ENCODE peak calls at places on chromosome 3, in five cellular contexts. L is psoas muscle, H is HL-60, B is BJ, C is GM23248. K is an unnamed sample.

GRCh38 chr3:40504636-40505430 is 1.0 kb upstream of the ZNF620 start:
- DNase-seq in C (peak; percentile 98), L (peak; percentile 29), H (no peak), B (peak; percentile 95), K (no peak)

GRCh38 chr3:113890256-113890900 is 51.8 kb downstream of the GRAMD1C start:
- DNase-seq in L (no peak), C (no peak), H (no peak), B (no peak), K (no peak)

GRCh38 chr3:187750041-187750512 is 4.8 kb upstream of the BCL6 start:
- DNase-seq in H (no peak), L (peak; percentile 16), B (no peak), C (no peak), K (no peak)

GRCh38 chr3:184632551-184632950 is 71.0 kb downstream of the EPHB3 start:
- DNase-seq in H (no peak), L (no peak), C (no peak), B (no peak), K (no peak)

GRCh38 chr3:66400381-66401156 is 100.3 kb downstream of the LRIG1 start:
- DNase-seq in B (no peak), C (no peak), L (no peak), H (no peak), K (no peak)

GRCh38 chr3:140762751-140763150 is 84.9 kb downstream of the TRIM42 start:
- DNase-seq in L (no peak), B (no peak), H (no peak), C (no peak), K (no peak)

GRCh38 chr3:104596551-104596950 is 770.2 kb upstream of the ALCAM start:
- DNase-seq in C (peak; percentile 39), L (no peak), B (no peak), H (peak; percentile 14), K (peak; percentile 57)

GRCh38 chr3:189361103-189361835 is 189.5 kb downstream of the TPRG1 start:
- DNase-seq in H (no peak), C (no peak), L (no peak), B (no peak), K (no peak)

GRCh38 chr3:172129534-172129867 is 90.1 kb downstream of the FNDC3B start:
- DNase-seq in C (no peak), B (no peak), H (peak; percentile 90), L (no peak), K (no peak)
- H3K4me3 ChIP-seq in C (peak overlapping the region; percentile 24), B (no peak overlapping the region), H (no peak overlapping the region), L (peak overlapping the region; percentile 1), K (no peak overlapping the region)

DNA sequence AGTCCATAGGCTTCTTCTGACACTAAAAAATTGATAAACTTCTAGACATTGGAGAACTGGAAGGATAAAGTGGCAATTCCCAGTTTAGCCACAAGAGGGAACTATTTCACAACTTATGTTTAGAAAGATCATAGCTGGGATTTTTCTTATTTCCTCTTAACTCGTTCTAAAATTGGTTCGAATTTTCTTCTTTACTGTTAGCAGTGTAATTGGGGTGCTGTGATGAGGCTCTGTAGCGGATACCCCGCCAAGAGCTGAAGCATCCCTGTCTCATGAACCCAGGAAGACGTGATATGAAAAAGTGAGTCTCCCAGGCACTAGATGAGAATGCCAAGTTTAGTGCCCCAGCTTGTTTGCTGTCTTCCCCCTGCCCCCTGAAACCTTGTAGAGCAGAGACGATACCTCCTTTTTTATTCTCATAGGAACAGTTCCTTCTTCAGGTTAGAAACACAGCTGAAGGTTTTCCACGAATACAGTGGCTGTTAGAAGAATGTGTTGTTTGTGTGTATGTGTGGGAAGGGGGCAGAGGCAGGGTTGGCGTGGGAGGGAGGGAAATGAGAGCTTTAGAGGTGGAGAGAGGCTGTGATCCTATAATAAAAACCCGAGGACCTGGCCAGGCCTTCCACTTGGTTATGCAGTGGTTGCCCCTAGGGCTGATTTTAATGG is 85.2 kb downstream of the PDCD6IP start:
- DNase-seq in C (peak; percentile 62), B (no peak), L (no peak), H (peak; percentile 17), K (peak; percentile 28)
- H3K4me3 ChIP-seq in C (peak overlapping the region; percentile 28), B (no peak overlapping the region), L (peak overlapping the region; percentile 54), H (no peak overlapping the region), K (no peak overlapping the region)

GRCh38 chr3:5428607-5429516 is 241.4 kb downstream of the EDEM1 start:
- DNase-seq in B (no peak), H (no peak), C (no peak), L (no peak), K (no peak)
- H3K4me3 ChIP-seq in B (no peak overlapping the region), H (no peak overlapping the region), C (no peak overlapping the region), L (no peak overlapping the region), K (no peak overlapping the region)

GRCh38 chr3:194401815-194402461 is 2.9 kb upstream of the GP5 start:
- DNase-seq in H (no peak), C (no peak), L (no peak), B (no peak), K (no peak)

GRCh38 chr3:194404365-194405140 is 5.5 kb upstream of the GP5 start:
- DNase-seq in B (no peak), H (no peak), C (peak; percentile 74), L (no peak), K (peak; percentile 30)

GRCh38 chr3:194407423-194407822 is 8.4 kb upstream of the GP5 start:
- DNase-seq in C (peak; percentile 28), B (no peak), H (no peak), L (no peak), K (no peak)

GRCh38 chr3:194401346-194401745 is 2.3 kb upstream of the GP5 start:
- DNase-seq in H (no peak), C (no peak), B (no peak), L (no peak), K (no peak)

GRCh38 chr3:194405756-194406155 is 6.7 kb upstream of the GP5 start:
- DNase-seq in B (no peak), C (no peak), L (no peak), H (no peak), K (no peak)
- H3K4me3 ChIP-seq in B (no peak overlapping the region), C (no peak overlapping the region), L (no peak overlapping the region), H (no peak overlapping the region), K (no peak overlapping the region)

DNA sequence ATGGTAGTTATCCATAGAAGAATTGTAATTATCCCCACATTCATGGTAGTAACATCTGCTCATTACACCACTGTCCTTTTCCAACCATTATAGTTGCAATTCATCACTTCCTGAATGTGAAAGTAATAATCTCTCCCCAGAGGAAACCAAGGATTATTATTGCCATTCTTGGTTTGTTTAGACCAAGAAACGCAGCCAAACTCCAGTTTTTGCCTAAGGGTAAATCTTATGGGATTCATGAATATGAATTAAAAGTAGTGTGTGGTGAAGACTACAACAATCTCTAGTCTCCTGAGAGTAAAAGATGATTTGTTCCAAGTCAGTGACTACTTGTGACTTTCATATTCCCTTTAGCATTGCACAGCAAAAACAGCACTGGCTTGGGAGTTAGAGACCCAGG is 45.7 kb upstream of the ABI3BP start:
- DNase-seq in B (peak; percentile 36), H (no peak), L (no peak), C (peak; percentile 50), K (no peak)
- H3K4me3 ChIP-seq in B (no peak overlapping the region), H (no peak overlapping the region), L (no peak overlapping the region), C (no peak overlapping the region), K (no peak overlapping the region)

DNA sequence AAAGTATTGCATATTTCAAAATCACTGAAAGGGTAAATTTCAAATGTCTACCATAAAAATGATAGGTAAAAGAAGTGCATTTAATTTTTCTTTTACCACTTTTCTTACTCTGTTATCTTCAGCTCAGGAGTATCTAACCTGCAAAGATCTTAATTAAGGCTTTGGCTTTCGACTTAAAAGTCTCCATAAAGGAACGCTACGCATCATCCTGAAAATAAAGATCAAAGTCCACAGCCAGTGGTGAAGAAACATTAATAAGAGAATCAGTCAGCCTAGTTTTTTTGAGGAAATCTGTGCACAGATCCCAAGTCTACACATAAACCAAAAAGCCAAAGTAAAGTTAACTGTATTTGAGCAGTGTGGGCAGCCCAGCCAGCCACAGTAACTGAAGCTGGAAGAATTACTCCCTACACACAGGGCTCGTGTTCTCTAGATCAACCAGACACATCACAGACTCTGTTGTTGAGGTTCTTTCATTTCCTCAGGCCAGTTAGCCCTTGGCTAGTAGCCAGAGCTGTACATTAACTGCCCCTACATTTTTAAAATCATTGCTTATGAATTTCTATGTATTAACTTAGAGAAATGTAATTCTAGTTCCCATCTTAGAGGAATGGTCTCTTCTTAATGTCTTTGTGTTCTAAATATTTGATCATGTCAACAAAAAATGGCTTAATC is 6.9 kb downstream of the LRRC2 start:
- DNase-seq in L (no peak), H (no peak), B (no peak), C (no peak), K (no peak)
- H3K4me3 ChIP-seq in L (peak overlapping the region; percentile 58), H (no peak overlapping the region), B (no peak overlapping the region), C (no peak overlapping the region), K (no peak overlapping the region)

GRCh38 chr3:78994174-78995027 is 773.4 kb downstream of the ROBO1 start:
- DNase-seq in C (no peak), B (no peak), L (no peak), H (no peak), K (no peak)
- H3K4me3 ChIP-seq in C (no peak overlapping the region), B (no peak overlapping the region), L (no peak overlapping the region), H (no peak overlapping the region), K (no peak overlapping the region)

GRCh38 chr3:15523660-15524417 is 2.3 kb upstream of the COLQ start:
- DNase-seq in C (peak; percentile 10), H (no peak), B (no peak), L (no peak), K (no peak)

GRCh38 chr3:15520804-15521572 is 518 bp downstream of the COLQ start:
- DNase-seq in L (no peak), B (no peak), H (peak; percentile 45), C (no peak), K (no peak)

GRCh38 chr3:15520185-15520584 is 1.3 kb downstream of the COLQ start:
- DNase-seq in C (peak; percentile 63), H (no peak), B (no peak), L (no peak), K (no peak)

GRCh38 chr3:15519096-15519495 is 2.4 kb downstream of the COLQ start:
- DNase-seq in B (no peak), C (no peak), H (no peak), L (no peak), K (no peak)

DNA sequence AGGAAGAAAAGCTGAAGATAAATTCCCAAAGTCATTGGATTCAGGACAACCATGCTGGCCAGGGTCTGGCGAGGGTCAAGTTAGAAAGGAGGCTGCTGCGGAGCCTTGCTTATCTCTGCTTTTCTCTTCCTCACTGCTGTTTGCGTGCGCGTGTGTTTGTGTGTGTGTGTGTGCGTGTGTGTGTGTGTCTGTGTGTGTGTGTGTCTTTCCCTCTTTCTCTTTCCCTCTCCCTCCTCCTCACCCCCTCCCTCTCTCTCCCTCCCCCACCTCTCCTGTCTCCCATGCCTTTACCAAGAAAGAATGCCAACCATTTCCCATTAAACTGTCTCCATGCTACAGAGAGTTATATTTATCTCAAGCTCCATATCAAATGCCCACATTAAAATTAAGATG is at the start of gene COLQ:
- DNase-seq in C (no peak), B (no peak), L (no peak), H (no peak), K (no peak)
- H3K4me3 ChIP-seq in C (no peak within 1 kb of the TSS), B (no peak within 1 kb of the TSS), L (peak within 1 kb of the TSS; percentile 61), H (peak within 1 kb of the TSS; percentile 21), K (no peak within 1 kb of the TSS)

GRCh38 chr3:120090422-120090821 is 3.8 kb downstream of the GSK3B start:
- DNase-seq in C (no peak), H (no peak), B (no peak), L (no peak), K (no peak)
- H3K4me3 ChIP-seq in C (peak overlapping the region; percentile 100), H (peak overlapping the region; percentile 79), B (peak overlapping the region; percentile 93), L (peak overlapping the region; percentile 96), K (peak overlapping the region; percentile 79)

K was measured in NT2/D1.